ENCODE peak calls at places on chromosomes 13 and 19, in five cellular contexts. V is psoas muscle, R is Karpas-422, P is lung, Q is kidney tubule cell. M is an unnamed sample.

GRCh38 chr19:42081584-42082258 is 5.8 kb downstream of the ZNF574 start:
- DNase-seq in V (no peak), R (peak), P (no peak), Q (peak), M (no peak)

GRCh38 chr19:5145521-5146511 is 176.9 kb downstream of the KDM4B start:
- DNase-seq in V (peak), R (no peak), P (no peak), Q (no peak), M (no peak)

GRCh38 chr13:97205971-97206370 is 16.2 kb upstream of the MBNL2 start:
- DNase-seq in V (no peak), R (no peak), P (no peak), Q (peak), M (no peak)

GRCh38 chr13:65111223-65111622 is 2118.9 kb downstream of the PCDH9 start:
- DNase-seq in V (no peak), R (no peak), P (no peak), Q (no peak), M (no peak)

GRCh38 chr19:18438331-18439024 is 545 bp upstream of the ISYNA1 start:
- DNase-seq in V (peak), R (no peak), P (no peak), Q (no peak), M (no peak)

GRCh38 chr13:74870865-74871264 is 611.1 kb downstream of the TBC1D4 start:
- DNase-seq in V (no peak), R (no peak), P (no peak), Q (no peak), M (no peak)

GRCh38 chr19:2014731-2015610 is 543 bp downstream of the BTBD2 start:
- DNase-seq in V (no peak), R (peak), P (no peak), Q (peak), M (no peak)

GRCh38 chr13:30895773-30896172 is 10.3 kb upstream of the MEDAG start:
- DNase-seq in V (peak), R (no peak), P (no peak), Q (peak), M (no peak)

GRCh38 chr19:42386974-42387707 is 3.0 kb downstream of the CNFN start:
- DNase-seq in V (peak), R (peak), P (peak), Q (peak), M (no peak)

GRCh38 chr13:72643339-72643989 is 84.0 kb downstream of the MZT1 start:
- DNase-seq in V (no peak), R (peak), P (peak), Q (peak), M (no peak)

GRCh38 chr19:18428837-18429674 is 8.9 kb downstream of the ISYNA1 start:
- DNase-seq in V (peak), R (peak), P (no peak), Q (peak), M (no peak)

GRCh38 chr13:52127783-52128702 is 830 bp downstream of the NEK5 start:
- DNase-seq in V (no peak), R (peak), P (peak), Q (peak), M (no peak)

GRCh38 chr19:1081301-1082164 is 13.6 kb downstream of the POLR2E start:
- DNase-seq in V (no peak), R (no peak), P (no peak), Q (no peak), M (no peak)

GRCh38 chr19:3175761-3176714 is 2.5 kb upstream of the S1PR4 start:
- DNase-seq in V (no peak), R (no peak), P (peak), Q (peak), M (no peak)

GRCh38 chr13:21050288-21051197 is 10.8 kb downstream of the LATS2 start:
- DNase-seq in V (no peak), R (no peak), P (no peak), Q (peak), M (no peak)

GRCh38 chr19:47013041-47013517 is 6.6 kb upstream of the NPAS1 start:
- DNase-seq in V (peak), R (peak), P (peak), Q (peak), M (no peak)

M was measured in cortex of kidney.